ENCODE peak calls at places on chromosome 2, in four cellular contexts. Y is effector CD4-positive, alpha-beta T cell; T is hippocampal formation; U is type B pancreatic cell. X is an unnamed sample.

GRCh38 chr2:106990307-106990706 is 104.3 kb upstream of the ST6GAL2 start:
- DNase-seq in T (no peak), Y (no peak), U (no peak), X (no peak)

GRCh38 chr2:131673400-131674173 is 145.9 kb downstream of the CCDC74A start:
- DNase-seq in T (peak; percentile 75), Y (peak; percentile 54), U (peak; percentile 83), X (peak; percentile 83)

GRCh38 chr2:146295080-146295670 is 1549.7 kb upstream of the ACVR2A start:
- DNase-seq in Y (no peak), U (no peak), T (no peak), X (no peak)

GRCh38 chr2:26887142-26887541 is 39.2 kb downstream of the DPYSL5 start:
- DNase-seq in Y (no peak), T (no peak), U (no peak), X (no peak)

GRCh38 chr2:230932556-230933511 is 7.8 kb upstream of the GPR55 start:
- DNase-seq in U (peak; percentile 57), Y (no peak), T (no peak), X (peak; percentile 35)

GRCh38 chr2:64862623-64863022 is 126.6 kb upstream of the SLC1A4 start:
- DNase-seq in Y (no peak), T (no peak), U (no peak), X (peak; percentile 64)

GRCh38 chr2:132721938-132722337 is 51.9 kb upstream of the LYPD1 start:
- DNase-seq in Y (no peak), T (no peak), U (no peak), X (no peak)

GRCh38 chr2:63424329-63425078 is 163.8 kb downstream of the WDPCP start:
- DNase-seq in T (no peak), U (no peak), Y (no peak), X (no peak)

GRCh38 chr2:8720741-8721140 is 38.9 kb downstream of the ID2 start:
- DNase-seq in U (no peak), Y (no peak), T (no peak), X (no peak)

GRCh38 chr2:25424426-25425028 is 82.8 kb upstream of the DNMT3A start:
- DNase-seq in T (no peak), U (no peak), Y (no peak), X (no peak)

GRCh38 chr2:240956935-240957655 is 41.3 kb upstream of the SNED1 start:
- DNase-seq in Y (no peak), T (no peak), U (no peak), X (peak; percentile 73)

GRCh38 chr2:224183086-224183485 is 144.0 kb upstream of the SERPINE2 start:
- DNase-seq in U (no peak), Y (no peak), T (no peak), X (no peak)

GRCh38 chr2:29343830-29344229 is 228.6 kb downstream of the CLIP4 start:
- DNase-seq in U (no peak), T (no peak), Y (no peak), X (no peak)

GRCh38 chr2:201108341-201108740 is 7.6 kb upstream of the CFLAR start:
- DNase-seq in T (no peak), U (no peak), Y (no peak), X (no peak)

GRCh38 chr2:179938026-179938425 is 69.1 kb downstream of the CWC22 start:
- DNase-seq in T (no peak), Y (no peak), U (no peak), X (no peak)

GRCh38 chr2:88481937-88482336 is 29.4 kb upstream of the FOXI3 start:
- DNase-seq in T (no peak), U (no peak), Y (no peak), X (no peak)

GRCh38 chr2:9979977-9980376 is 28.5 kb downstream of the GRHL1 start:
- DNase-seq in Y (no peak), T (no peak), U (no peak), X (no peak)

GRCh38 chr2:72780483-72780882 is 45.4 kb downstream of the EXOC6B start:
- DNase-seq in Y (no peak), U (no peak), T (no peak), X (no peak)

GRCh38 chr2:231162036-231162345 is 36.4 kb upstream of the ARMC9 start:
- DNase-seq in Y (no peak), T (no peak), U (no peak), X (no peak)

GRCh38 chr2:147499785-147500184 is 345.0 kb upstream of the ACVR2A start:
- DNase-seq in Y (no peak), U (no peak), T (no peak), X (no peak)

GRCh38 chr2:171227066-171227782 is 66.5 kb upstream of the TLK1 start:
- DNase-seq in T (no peak), Y (no peak), U (no peak), X (no peak)

GRCh38 chr2:102792538-102793208 is 30.8 kb downstream of the TMEM182 start:
- DNase-seq in Y (no peak), T (no peak), U (no peak), X (no peak)

GRCh38 chr2:3585239-3586109 is 9.4 kb upstream of the COLEC11 start:
- DNase-seq in Y (no peak), U (no peak), T (no peak), X (no peak)

GRCh38 chr2:133123912-133124311 is 444.4 kb downstream of the NCKAP5 start:
- DNase-seq in Y (no peak), T (no peak), U (no peak), X (no peak)

GRCh38 chr2:64221935-64222334 is 77.7 kb upstream of the PELI1 start:
- DNase-seq in Y (no peak), U (no peak), T (no peak), X (no peak)

GRCh38 chr2:121696410-121696930 is 40.2 kb downstream of the NIFK start:
- DNase-seq in T (no peak), U (no peak), Y (no peak), X (no peak)

X was measured in left lung.